ENCODE peak calls at places on chromosomes 12 and 14, in four cellular contexts. L, Z, F and M are unnamed samples.
A peak's percentile ranks its signal among the peaks of the same experiment; 100 is the strongest.

GRCh38 chr12:50610171-50610570 is 105.4 kb downstream of the DIP2B start:
- DNase-seq in L (no peak), Z (no peak), F (no peak), M (no peak)

GRCh38 chr12:67677166-67677565 is 28.6 kb downstream of the DYRK2 start:
- DNase-seq in F (no peak), Z (no peak), L (peak; percentile 35), M (no peak)

GRCh38 chr12:124481772-124482566 is 85.4 kb downstream of the NCOR2 start:
- DNase-seq in F (no peak), Z (no peak), L (no peak), M (no peak)

GRCh38 chr12:116397148-116397547 is 119.7 kb upstream of the MED13L start:
- DNase-seq in L (peak; percentile 65), Z (no peak), F (no peak), M (no peak)

GRCh38 chr12:77847665-77848431 is 17.2 kb downstream of the NAV3 start:
- DNase-seq in L (peak; percentile 45), Z (no peak), F (no peak), M (no peak)

GRCh38 chr14:100376751-100377171 is 53.6 kb downstream of the SLC25A47 start:
- DNase-seq in L (peak; percentile 66), Z (no peak), F (no peak), M (no peak)

GRCh38 chr12:106147956-106148355 is 9.2 kb upstream of the NUAK1 start:
- DNase-seq in Z (no peak), L (no peak), F (no peak), M (no peak)

GRCh38 chr14:20551606-20552005 is 9.2 kb downstream of the RNASE9 start:
- DNase-seq in F (no peak), Z (no peak), L (no peak), M (no peak)

GRCh38 chr14:105384605-105385321 is 13.6 kb upstream of the TEX22 start:
- DNase-seq in F (no peak), L (no peak), Z (no peak), M (no peak)

GRCh38 chr14:20295067-20295466 is 10.7 kb downstream of the TTC5 start:
- DNase-seq in F (no peak), Z (no peak), L (no peak), M (no peak)

GRCh38 chr14:93009471-93010117 is 86.6 kb downstream of the CHGA start:
- DNase-seq in Z (no peak), L (no peak), F (no peak), M (no peak)

GRCh38 chr12:46647034-46647433 is 178.8 kb downstream of the SLC38A4 start:
- DNase-seq in Z (no peak), F (no peak), L (no peak), M (no peak)

GRCh38 chr12:6647083-6647604 is at the start of gene ACRBP:
- DNase-seq in F (no peak), Z (peak; percentile 28), L (peak; percentile 44), M (peak; percentile 69)

GRCh38 chr12:120225852-120226640 is 25.1 kb upstream of the RPLP0 start:
- DNase-seq in F (no peak), L (no peak), Z (no peak), M (no peak)

GRCh38 chr12:104064842-104065441 is 611 bp downstream of the HCFC2 start:
- DNase-seq in L (peak; percentile 28), Z (no peak), F (no peak), M (no peak)

GRCh38 chr12:54442071-54442470 is 23.0 kb upstream of the ITGA5 start:
- DNase-seq in F (no peak), L (no peak), Z (no peak), M (no peak)

GRCh38 chr14:58151264-58151700 is 731 bp downstream of the ARMH4 start:
- DNase-seq in L (no peak), F (no peak), Z (no peak), M (no peak)

GRCh38 chr12:51752490-51752889 is 96.0 kb downstream of the FIGNL2 start:
- DNase-seq in Z (no peak), L (peak; percentile 80), F (no peak), M (no peak)

GRCh38 chr14:93100098-93100497 is 15.6 kb downstream of the ITPK1 start:
- DNase-seq in L (no peak), F (no peak), Z (no peak), M (no peak)

GRCh38 chr14:61285364-61285763 is 4.2 kb upstream of the TMEM30B start:
- DNase-seq in Z (no peak), L (no peak), F (no peak), M (no peak)

GRCh38 chr14:68574906-68575305 is 218.0 kb downstream of the ZFP36L1 start:
- DNase-seq in Z (no peak), L (peak; percentile 82), F (no peak), M (no peak)

GRCh38 chr12:131194166-131194565 is 240.5 kb downstream of the ADGRD1 start:
- DNase-seq in L (no peak), F (no peak), Z (no peak), M (no peak)

GRCh38 chr12:120388711-120389431 is 19.9 kb upstream of the MSI1 start:
- DNase-seq in L (no peak), F (no peak), Z (no peak), M (no peak)

GRCh38 chr14:36857842-36858445 is 196.3 kb downstream of the PAX9 start:
- DNase-seq in Z (no peak), F (no peak), L (no peak), M (no peak)

GRCh38 chr14:66295386-66295785 is 190.8 kb upstream of the CCDC196 start:
- DNase-seq in Z (no peak), L (no peak), F (no peak), M (no peak)